ENCODE peak calls at places on chromosomes 7 and 10, in six cellular contexts. One of them, this sample, is unnamed.

GRCh38 chr7:51276091-51276605 is 40.5 kb downstream of the COBL start:
- DNase-seq in cardiac muscle cell: no peak
- DNase-seq in Caco-2: no peak
- DNase-seq in endothelial cell: no peak
- DNase-seq in mucosa of descending colon: no peak
- DNase-seq in adrenal gland: no peak
- DNase-seq in this sample: no peak

GRCh38 chr10:131016556-131016955 is 295.0 kb downstream of the TCERG1L start:
- DNase-seq in cardiac muscle cell: no peak
- DNase-seq in Caco-2: no peak
- DNase-seq in endothelial cell: no peak
- DNase-seq in mucosa of descending colon: no peak
- DNase-seq in adrenal gland: no peak
- DNase-seq in this sample: no peak

GRCh38 chr10:49741108-49741995 is 20.8 kb downstream of the OGDHL start:
- DNase-seq in cardiac muscle cell: peak
- DNase-seq in Caco-2: peak
- DNase-seq in endothelial cell: no peak
- DNase-seq in mucosa of descending colon: no peak
- DNase-seq in adrenal gland: no peak
- DNase-seq in this sample: no peak

GRCh38 chr7:5230272-5231067 is 40.4 kb downstream of the WIPI2 start:
- DNase-seq in cardiac muscle cell: no peak
- DNase-seq in Caco-2: no peak
- DNase-seq in endothelial cell: no peak
- DNase-seq in mucosa of descending colon: no peak
- DNase-seq in adrenal gland: no peak
- DNase-seq in this sample: no peak

GRCh38 chr7:49635800-49636199 is 137.6 kb upstream of the VWC2 start:
- DNase-seq in cardiac muscle cell: no peak
- DNase-seq in Caco-2: no peak
- DNase-seq in endothelial cell: no peak
- DNase-seq in mucosa of descending colon: no peak
- DNase-seq in adrenal gland: no peak
- DNase-seq in this sample: no peak

GRCh38 chr7:83011954-83012353 is 150.7 kb downstream of the PCLO start:
- DNase-seq in cardiac muscle cell: no peak
- DNase-seq in Caco-2: no peak
- DNase-seq in endothelial cell: no peak
- DNase-seq in mucosa of descending colon: no peak
- DNase-seq in adrenal gland: no peak
- DNase-seq in this sample: no peak

GRCh38 chr7:138607216-138608126 is 93.7 kb downstream of the SVOPL start:
- DNase-seq in cardiac muscle cell: no peak
- DNase-seq in Caco-2: no peak
- DNase-seq in endothelial cell: no peak
- DNase-seq in mucosa of descending colon: no peak
- DNase-seq in adrenal gland: no peak
- DNase-seq in this sample: no peak

GRCh38 chr7:75639071-75639892 is 99.5 kb downstream of the HIP1 start:
- DNase-seq in cardiac muscle cell: peak
- DNase-seq in Caco-2: peak
- DNase-seq in endothelial cell: peak
- DNase-seq in mucosa of descending colon: peak
- DNase-seq in adrenal gland: peak
- DNase-seq in this sample: peak

GRCh38 chr7:49775065-49775948 is 1.9 kb downstream of the VWC2 start:
- DNase-seq in cardiac muscle cell: peak
- DNase-seq in Caco-2: no peak
- DNase-seq in endothelial cell: peak
- DNase-seq in mucosa of descending colon: peak
- DNase-seq in adrenal gland: no peak
- DNase-seq in this sample: peak

GRCh38 chr7:155669717-155670505 is 25.4 kb downstream of the RBM33 start:
- DNase-seq in cardiac muscle cell: peak
- DNase-seq in Caco-2: no peak
- DNase-seq in endothelial cell: no peak
- DNase-seq in mucosa of descending colon: no peak
- DNase-seq in adrenal gland: no peak
- DNase-seq in this sample: no peak

GRCh38 chr10:78302989-78303854 is 269.6 kb downstream of the RPS24 start:
- DNase-seq in cardiac muscle cell: peak
- DNase-seq in Caco-2: peak
- DNase-seq in endothelial cell: peak
- DNase-seq in mucosa of descending colon: peak
- DNase-seq in adrenal gland: peak
- DNase-seq in this sample: peak

GRCh38 chr7:104982308-104982755 is 31.7 kb upstream of the KMT2E start:
- DNase-seq in cardiac muscle cell: peak
- DNase-seq in Caco-2: no peak
- DNase-seq in endothelial cell: no peak
- DNase-seq in mucosa of descending colon: no peak
- DNase-seq in adrenal gland: no peak
- DNase-seq in this sample: no peak

GRCh38 chr10:131099028-131099427 is 212.5 kb downstream of the TCERG1L start:
- DNase-seq in cardiac muscle cell: no peak
- DNase-seq in Caco-2: peak
- DNase-seq in endothelial cell: no peak
- DNase-seq in mucosa of descending colon: no peak
- DNase-seq in adrenal gland: no peak
- DNase-seq in this sample: no peak

GRCh38 chr10:70907619-70908425 is 19.5 kb upstream of the PCBD1 start:
- DNase-seq in cardiac muscle cell: no peak
- DNase-seq in Caco-2: peak
- DNase-seq in endothelial cell: no peak
- DNase-seq in mucosa of descending colon: no peak
- DNase-seq in adrenal gland: no peak
- DNase-seq in this sample: no peak

GRCh38 chr10:50988792-50989191 is 85.5 kb upstream of the PRKG1 start:
- DNase-seq in cardiac muscle cell: peak
- DNase-seq in Caco-2: no peak
- DNase-seq in endothelial cell: no peak
- DNase-seq in mucosa of descending colon: no peak
- DNase-seq in adrenal gland: no peak
- DNase-seq in this sample: no peak

GRCh38 chr10:42953684-42954674 is 122.9 kb upstream of the RET start:
- DNase-seq in cardiac muscle cell: no peak
- DNase-seq in Caco-2: peak
- DNase-seq in endothelial cell: peak
- DNase-seq in mucosa of descending colon: peak
- DNase-seq in adrenal gland: no peak
- DNase-seq in this sample: no peak

GRCh38 chr10:123229927-123230630 is 75.9 kb downstream of the BUB3 start:
- DNase-seq in cardiac muscle cell: no peak
- DNase-seq in Caco-2: no peak
- DNase-seq in endothelial cell: no peak
- DNase-seq in mucosa of descending colon: no peak
- DNase-seq in adrenal gland: no peak
- DNase-seq in this sample: no peak

GRCh38 chr7:106009511-106010226 is 46.6 kb downstream of the CDHR3 start:
- DNase-seq in cardiac muscle cell: peak
- DNase-seq in Caco-2: peak
- DNase-seq in endothelial cell: peak
- DNase-seq in mucosa of descending colon: peak
- DNase-seq in adrenal gland: peak
- DNase-seq in this sample: peak

GRCh38 chr10:13698217-13698616 is 111.5 kb downstream of the PRPF18 start:
- DNase-seq in cardiac muscle cell: peak
- DNase-seq in Caco-2: no peak
- DNase-seq in endothelial cell: no peak
- DNase-seq in mucosa of descending colon: no peak
- DNase-seq in adrenal gland: no peak
- DNase-seq in this sample: no peak

GRCh38 chr10:451021-451471 is 238.4 kb downstream of the DIP2C start:
- DNase-seq in cardiac muscle cell: no peak
- DNase-seq in Caco-2: no peak
- DNase-seq in endothelial cell: no peak
- DNase-seq in mucosa of descending colon: no peak
- DNase-seq in adrenal gland: no peak
- DNase-seq in this sample: no peak

GRCh38 chr7:114212753-114213439 is 201.7 kb upstream of the FOXP2 start:
- DNase-seq in cardiac muscle cell: no peak
- DNase-seq in Caco-2: no peak
- DNase-seq in endothelial cell: no peak
- DNase-seq in mucosa of descending colon: no peak
- DNase-seq in adrenal gland: no peak
- DNase-seq in this sample: no peak

GRCh38 chr7:106767498-106768323 is 97.4 kb upstream of the PIK3CG start:
- DNase-seq in cardiac muscle cell: peak
- DNase-seq in Caco-2: no peak
- DNase-seq in endothelial cell: no peak
- DNase-seq in mucosa of descending colon: no peak
- DNase-seq in adrenal gland: no peak
- DNase-seq in this sample: no peak

GRCh38 chr10:121873236-121873635 is 54.6 kb downstream of the ATE1 start:
- DNase-seq in cardiac muscle cell: no peak
- DNase-seq in Caco-2: no peak
- DNase-seq in endothelial cell: no peak
- DNase-seq in mucosa of descending colon: no peak
- DNase-seq in adrenal gland: no peak
- DNase-seq in this sample: no peak

GRCh38 chr10:30111340-30111980 is 52.1 kb upstream of the JCAD start:
- DNase-seq in cardiac muscle cell: peak
- DNase-seq in Caco-2: no peak
- DNase-seq in endothelial cell: no peak
- DNase-seq in mucosa of descending colon: no peak
- DNase-seq in adrenal gland: no peak
- DNase-seq in this sample: no peak

GRCh38 chr7:149743481-149743880 is 29.9 kb downstream of the ZNF467 start:
- DNase-seq in cardiac muscle cell: peak
- DNase-seq in Caco-2: no peak
- DNase-seq in endothelial cell: no peak
- DNase-seq in mucosa of descending colon: no peak
- DNase-seq in adrenal gland: no peak
- DNase-seq in this sample: no peak

GRCh38 chr7:149736478-149737360 is 36.7 kb downstream of the ZNF467 start:
- DNase-seq in cardiac muscle cell: peak
- DNase-seq in Caco-2: no peak
- DNase-seq in endothelial cell: no peak
- DNase-seq in mucosa of descending colon: no peak
- DNase-seq in adrenal gland: no peak
- DNase-seq in this sample: no peak

GRCh38 chr7:149741629-149742028 is 31.8 kb downstream of the ZNF467 start:
- DNase-seq in cardiac muscle cell: peak
- DNase-seq in Caco-2: no peak
- DNase-seq in endothelial cell: no peak
- DNase-seq in mucosa of descending colon: no peak
- DNase-seq in adrenal gland: no peak
- DNase-seq in this sample: no peak

DNA sequence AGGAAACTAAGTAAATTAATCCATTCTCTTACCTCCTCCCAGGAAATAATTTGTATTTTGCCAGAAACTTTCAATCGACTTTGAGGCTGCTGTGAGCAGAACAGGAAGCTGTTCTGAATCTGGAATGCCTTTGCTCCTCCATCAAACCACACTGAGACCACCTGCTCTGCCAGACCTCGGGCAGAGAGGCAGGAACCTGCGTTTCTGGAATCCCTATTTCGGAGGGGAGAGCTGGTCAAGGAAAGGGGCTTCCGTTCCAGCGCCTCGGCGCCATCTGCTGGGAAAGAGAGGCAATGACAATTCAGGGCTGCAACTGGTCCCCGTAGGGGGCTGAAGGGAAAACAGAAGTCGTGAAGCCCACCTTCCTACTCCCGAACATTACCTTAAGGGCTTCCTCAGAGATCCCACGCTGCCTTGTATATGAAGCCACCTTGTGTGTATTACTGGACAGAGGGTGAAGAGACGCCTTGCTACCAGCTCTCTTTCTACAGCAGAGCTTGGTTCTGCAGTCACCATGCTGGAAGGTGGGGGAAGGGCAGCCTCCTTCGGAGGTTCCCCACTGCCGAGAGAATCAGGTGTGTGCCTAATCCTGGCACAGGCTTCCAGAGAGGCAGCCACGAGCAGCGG is 31.2 kb downstream of the ZNF467 start:
- DNase-seq in cardiac muscle cell: peak
- DNase-seq in Caco-2: peak
- DNase-seq in endothelial cell: peak
- DNase-seq in mucosa of descending colon: peak
- DNase-seq in adrenal gland: peak
- DNase-seq in this sample: peak
- TF ChIP-seq CTCF in cardiac muscle cell: peak
- TF ChIP-seq CTCF in Caco-2: peak
- TF ChIP-seq CTCF in endothelial cell: peak
- TF ChIP-seq CTCF in mucosa of descending colon: peak
- TF ChIP-seq CTCF in adrenal gland: peak
- TF ChIP-seq CTCF in this sample: peak

GRCh38 chr10:89327803-89328441 is at the start of gene IFIT3:
- DNase-seq in cardiac muscle cell: peak
- DNase-seq in Caco-2: no peak
- DNase-seq in endothelial cell: peak
- DNase-seq in mucosa of descending colon: no peak
- DNase-seq in adrenal gland: peak
- DNase-seq in this sample: no peak
- TF ChIP-seq CTCF in cardiac muscle cell: no peak
- TF ChIP-seq CTCF in Caco-2: no peak
- TF ChIP-seq CTCF in endothelial cell: no peak
- TF ChIP-seq CTCF in mucosa of descending colon: no peak
- TF ChIP-seq CTCF in adrenal gland: no peak
- TF ChIP-seq CTCF in this sample: no peak

DNA sequence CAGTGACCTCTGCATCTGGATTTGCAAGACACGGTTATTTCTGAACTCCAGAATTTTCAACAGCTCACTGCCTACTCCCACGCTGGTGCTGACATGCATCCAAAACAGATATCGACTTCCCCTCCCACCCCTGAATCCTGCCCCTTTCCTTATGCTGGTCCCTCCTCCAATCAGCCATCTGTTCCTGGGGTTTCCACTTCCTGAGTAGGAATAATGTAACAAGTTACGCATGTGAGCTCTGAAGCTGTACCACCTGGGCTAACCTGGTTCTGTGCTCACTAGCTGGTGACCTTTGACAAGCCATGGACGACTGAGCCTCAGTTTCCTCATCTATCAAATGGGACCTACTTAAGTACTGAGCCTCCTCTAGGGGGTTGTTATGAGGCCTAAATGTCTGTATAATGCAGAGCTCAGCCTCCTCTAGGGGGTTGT is 1.7 kb upstream of the NCAPG2 start:
- DNase-seq in cardiac muscle cell: peak
- DNase-seq in Caco-2: no peak
- DNase-seq in endothelial cell: no peak
- DNase-seq in mucosa of descending colon: no peak
- DNase-seq in adrenal gland: no peak
- DNase-seq in this sample: no peak
- TF ChIP-seq CTCF in cardiac muscle cell: no peak
- TF ChIP-seq CTCF in Caco-2: no peak
- TF ChIP-seq CTCF in endothelial cell: no peak
- TF ChIP-seq CTCF in mucosa of descending colon: no peak
- TF ChIP-seq CTCF in adrenal gland: no peak
- TF ChIP-seq CTCF in this sample: no peak

DNA sequence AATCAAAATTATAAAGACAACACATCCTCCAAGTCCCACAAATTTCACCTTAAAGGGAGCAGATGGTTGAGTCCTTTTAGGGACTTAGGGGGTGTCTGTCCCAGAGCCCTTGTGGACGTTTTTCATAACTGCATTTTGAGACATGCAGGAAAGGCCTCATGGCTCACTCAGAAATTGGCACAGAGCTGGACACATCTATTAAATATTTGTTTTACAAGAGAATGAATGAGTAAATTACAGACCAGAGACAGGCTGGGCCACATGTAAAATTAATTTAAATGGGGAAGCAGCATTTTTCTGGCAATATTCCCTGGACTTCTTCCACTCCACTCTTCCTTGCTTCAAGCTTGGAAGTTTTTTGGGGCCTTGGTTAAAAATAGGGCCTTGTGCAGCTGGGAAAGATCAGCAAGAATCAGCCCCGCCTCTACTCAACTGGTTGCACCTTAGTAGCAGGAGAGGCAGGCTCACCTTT is 20.0 kb downstream of the LAMB1 start:
- DNase-seq in cardiac muscle cell: no peak
- DNase-seq in Caco-2: no peak
- DNase-seq in endothelial cell: no peak
- DNase-seq in mucosa of descending colon: no peak
- DNase-seq in adrenal gland: no peak
- DNase-seq in this sample: no peak
- TF ChIP-seq CTCF in cardiac muscle cell: peak
- TF ChIP-seq CTCF in Caco-2: peak
- TF ChIP-seq CTCF in endothelial cell: peak
- TF ChIP-seq CTCF in mucosa of descending colon: no peak
- TF ChIP-seq CTCF in adrenal gland: peak
- TF ChIP-seq CTCF in this sample: peak